ENCODE peak calls at places on chromosomes 1 and 21, in eight cellular contexts. O is Kasumi-1, S is astrocyte of the spinal cord, V is mesendoderm, H is amniotic stem cell, F is AG04450, R is HEK293T, B is Peyer's patch. N is an unnamed sample.

GRCh38 chr1:220527279-220528048 is 472 bp upstream of the MARK1 start:
- DNase-seq in O (no peak), S (peak; percentile 30), V (peak; percentile 55), H (no peak), F (no peak), R (peak; percentile 22), B (peak; percentile 60), N (no peak)

GRCh38 chr1:233700338-233700737 is 86.4 kb downstream of the KCNK1 start:
- DNase-seq in O (no peak), S (no peak), V (no peak), H (no peak), F (no peak), R (no peak), B (no peak), N (no peak)

GRCh38 chr1:246566808-246567154 is 525 bp downstream of the CNST start:
- DNase-seq in O (peak; percentile 62), S (no peak), V (no peak), H (no peak), F (no peak), R (no peak), B (no peak), N (no peak)

GRCh38 chr1:89613928-89614327 is 19.0 kb upstream of the LRRC8C start:
- DNase-seq in O (no peak), S (no peak), V (no peak), H (no peak), F (no peak), R (no peak), B (no peak), N (no peak)

GRCh38 chr1:218361298-218362065 is 16.3 kb downstream of the TGFB2 start:
- DNase-seq in O (peak; percentile 54), S (peak; percentile 74), V (peak; percentile 60), H (no peak), F (no peak), R (peak; percentile 20), B (no peak), N (peak; percentile 48)

GRCh38 chr1:221987860-221988520 is 246.1 kb upstream of the DUSP10 start:
- DNase-seq in O (no peak), S (peak; percentile 35), V (peak; percentile 45), H (no peak), F (peak; percentile 73), R (no peak), B (no peak), N (no peak)

GRCh38 chr1:155022927-155023236 is 10.7 kb downstream of the DCST2 start:
- DNase-seq in O (peak; percentile 49), S (no peak), V (no peak), H (no peak), F (no peak), R (no peak), B (peak; percentile 72), N (no peak)

GRCh38 chr1:95223110-95223509 is 10.9 kb upstream of the RWDD3 start:
- DNase-seq in O (no peak), S (peak; percentile 43), V (peak; percentile 5), H (no peak), F (peak; percentile 13), R (no peak), B (no peak), N (no peak)

GRCh38 chr1:235703516-235703915 is 53.9 kb upstream of the GNG4 start:
- DNase-seq in O (no peak), S (peak; percentile 54), V (no peak), H (no peak), F (no peak), R (no peak), B (no peak), N (no peak)

GRCh38 chr21:14520535-14520934 is 25.6 kb downstream of the SAMSN1 start:
- DNase-seq in O (peak; percentile 97), S (no peak), V (no peak), H (no peak), F (no peak), R (no peak), B (no peak), N (no peak)

GRCh38 chr1:10692401-10693021 is 103.9 kb downstream of the CASZ1 start:
- DNase-seq in O (peak; percentile 21), S (no peak), V (peak; percentile 47), H (no peak), F (no peak), R (peak; percentile 27), B (peak; percentile 86), N (peak; percentile 51)

GRCh38 chr1:224730950-224731349 is 114.8 kb downstream of the CNIH3 start:
- DNase-seq in O (no peak), S (no peak), V (no peak), H (no peak), F (no peak), R (no peak), B (no peak), N (no peak)

GRCh38 chr1:247331172-247331525 is 518 bp downstream of the ZNF496 start:
- DNase-seq in O (peak; percentile 77), S (peak; percentile 76), V (peak; percentile 86), H (peak; percentile 63), F (peak; percentile 52), R (peak; percentile 64), B (peak; percentile 84), N (peak; percentile 85)

GRCh38 chr1:111989531-111990025 is at the start of gene KCND3:
- DNase-seq in O (no peak), S (no peak), V (peak; percentile 13), H (no peak), F (no peak), R (peak; percentile 56), B (peak; percentile 57), N (peak; percentile 45)

GRCh38 chr1:71046891-71047634 is 553 bp downstream of the PTGER3 start:
- DNase-seq in O (no peak), S (no peak), V (peak; percentile 37), H (no peak), F (no peak), R (no peak), B (peak; percentile 52), N (no peak)

GRCh38 chr1:90919900-90920299 is 101.9 kb downstream of the ZNF644 start:
- DNase-seq in O (no peak), S (no peak), V (no peak), H (no peak), F (no peak), R (no peak), B (no peak), N (no peak)

GRCh38 chr1:244322791-244323521 is 128.8 kb downstream of the ADSS2 start:
- DNase-seq in O (peak; percentile 51), S (peak; percentile 96), V (peak; percentile 91), H (peak; percentile 92), F (peak; percentile 82), R (no peak), B (no peak), N (no peak)

GRCh38 chr1:26788836-26789611 is 1.3 kb downstream of the PIGV start:
- DNase-seq in O (peak; percentile 88), S (peak; percentile 85), V (peak; percentile 91), H (peak; percentile 80), F (peak; percentile 69), R (peak; percentile 81), B (peak; percentile 79), N (peak; percentile 80)

GRCh38 chr1:27659497-27660299 is 12.3 kb downstream of the IFI6 start:
- DNase-seq in O (peak; percentile 24), S (peak; percentile 78), V (peak; percentile 92), H (peak; percentile 33), F (no peak), R (peak; percentile 92), B (peak; percentile 93), N (peak; percentile 87)

GRCh38 chr1:87714278-87714677 is 385.6 kb downstream of the LMO4 start:
- DNase-seq in O (no peak), S (no peak), V (no peak), H (no peak), F (no peak), R (no peak), B (no peak), N (no peak)

GRCh38 chr1:150535511-150536281 is 13.5 kb upstream of the ADAMTSL4 start:
- DNase-seq in O (no peak), S (peak; percentile 23), V (peak; percentile 97), H (no peak), F (no peak), R (no peak), B (no peak), N (peak; percentile 85)

GRCh38 chr1:184255560-184255959 is 131.3 kb upstream of the C1orf21 start:
- DNase-seq in O (no peak), S (no peak), V (peak; percentile 47), H (no peak), F (no peak), R (no peak), B (no peak), N (no peak)

GRCh38 chr1:231518485-231519035 is 9.9 kb upstream of the TSNAX start:
- DNase-seq in O (no peak), S (no peak), V (no peak), H (no peak), F (no peak), R (no peak), B (no peak), N (no peak)

GRCh38 chr21:38376235-38376634 is 119.4 kb downstream of the KCNJ15 start:
- DNase-seq in O (peak; percentile 96), S (no peak), V (no peak), H (no peak), F (no peak), R (no peak), B (no peak), N (no peak)

GRCh38 chr1:227357229-227358078 is 39.2 kb upstream of the CDC42BPA start:
- DNase-seq in O (no peak), S (peak; percentile 84), V (peak; percentile 93), H (peak; percentile 67), F (peak; percentile 58), R (peak; percentile 34), B (peak; percentile 74), N (peak; percentile 32)

GRCh38 chr1:17557986-17558385 is 18.5 kb downstream of the ARHGEF10L start:
- DNase-seq in O (no peak), S (no peak), V (no peak), H (no peak), F (no peak), R (no peak), B (no peak), N (no peak)

GRCh38 chr1:117613249-117613968 is 7.6 kb downstream of the TENT5C start:
- DNase-seq in O (no peak), S (no peak), V (no peak), H (no peak), F (no peak), R (no peak), B (peak; percentile 13), N (no peak)

GRCh38 chr21:34885636-34886553 is 163.2 kb downstream of the RUNX1 start:
- DNase-seq in O (peak; percentile 52), S (peak; percentile 41), V (peak; percentile 50), H (no peak), F (no peak), R (no peak), B (peak; percentile 71), N (peak; percentile 33)

GRCh38 chr1:243281672-243282071 is 25.8 kb downstream of the SDCCAG8 start:
- DNase-seq in O (no peak), S (no peak), V (no peak), H (no peak), F (no peak), R (no peak), B (no peak), N (no peak)

GRCh38 chr1:162587347-162587746 is 25.8 kb downstream of the UAP1 start:
- DNase-seq in O (no peak), S (no peak), V (no peak), H (no peak), F (no peak), R (no peak), B (no peak), N (no peak)

GRCh38 chr1:969260-969855 is 3.1 kb downstream of the PLEKHN1 start:
- DNase-seq in O (no peak), S (no peak), V (no peak), H (no peak), F (no peak), R (no peak), B (no peak), N (no peak)

GRCh38 chr1:188489336-188490112 is 1660.8 kb downstream of the PLA2G4A start:
- DNase-seq in O (no peak), S (peak; percentile 42), V (peak; percentile 51), H (peak; percentile 8), F (no peak), R (no peak), B (no peak), N (no peak)

GRCh38 chr1:154814106-154814505 is 56.0 kb downstream of the KCNN3 start:
- DNase-seq in O (no peak), S (no peak), V (no peak), H (no peak), F (no peak), R (no peak), B (no peak), N (no peak)

GRCh38 chr1:172425339-172425738 is 4.9 kb downstream of the C1orf105 start:
- DNase-seq in O (no peak), S (no peak), V (no peak), H (no peak), F (no peak), R (no peak), B (no peak), N (no peak)